ENCODE peak calls at places on chromosome X, in eight cellular contexts. One of them, this sample, is unnamed.

GRCh38 chrX:39760930-39761329 is 336.8 kb downstream of the BCOR start:
- DNase-seq in foreskin keratinocyte: no peak
- DNase-seq in kidney: no peak
- DNase-seq in neural progenitor cell: no peak
- DNase-seq in MCF 10A: no peak
- DNase-seq in fibroblast of pulmonary artery: no peak
- DNase-seq in OCI-LY7: no peak
- DNase-seq in brain microvascular endothelial cell: no peak
- DNase-seq in this sample: no peak

GRCh38 chrX:16839852-16840460 is 30.2 kb downstream of the RBBP7 start:
- DNase-seq in MCF 10A: peak; percentile 88
- DNase-seq in kidney: no peak
- DNase-seq in foreskin keratinocyte: peak; percentile 41
- DNase-seq in OCI-LY7: no peak
- DNase-seq in brain microvascular endothelial cell: peak; percentile 71
- DNase-seq in neural progenitor cell: peak; percentile 32
- DNase-seq in fibroblast of pulmonary artery: peak; percentile 81
- DNase-seq in this sample: no peak

GRCh38 chrX:9465380-9466114 is 689 bp downstream of the TBL1X start:
- DNase-seq in MCF 10A: no peak
- DNase-seq in OCI-LY7: peak; percentile 22
- DNase-seq in brain microvascular endothelial cell: no peak
- DNase-seq in kidney: peak; percentile 77
- DNase-seq in fibroblast of pulmonary artery: no peak
- DNase-seq in foreskin keratinocyte: no peak
- DNase-seq in neural progenitor cell: peak; percentile 40
- DNase-seq in this sample: no peak

GRCh38 chrX:132662844-132663243 is 174.0 kb upstream of the MBNL3 start:
- DNase-seq in fibroblast of pulmonary artery: no peak
- DNase-seq in foreskin keratinocyte: no peak
- DNase-seq in neural progenitor cell: no peak
- DNase-seq in brain microvascular endothelial cell: no peak
- DNase-seq in MCF 10A: no peak
- DNase-seq in OCI-LY7: no peak
- DNase-seq in kidney: no peak
- DNase-seq in this sample: no peak

GRCh38 chrX:66176134-66176533 is 12.1 kb downstream of the HEPH start:
- DNase-seq in MCF 10A: no peak
- DNase-seq in OCI-LY7: no peak
- DNase-seq in neural progenitor cell: no peak
- DNase-seq in brain microvascular endothelial cell: no peak
- DNase-seq in kidney: no peak
- DNase-seq in fibroblast of pulmonary artery: no peak
- DNase-seq in foreskin keratinocyte: no peak
- DNase-seq in this sample: no peak

GRCh38 chrX:72306085-72306801 is 529 bp upstream of the CITED1 start:
- DNase-seq in foreskin keratinocyte: no peak
- DNase-seq in brain microvascular endothelial cell: no peak
- DNase-seq in MCF 10A: no peak
- DNase-seq in neural progenitor cell: peak; percentile 54
- DNase-seq in OCI-LY7: no peak
- DNase-seq in kidney: no peak
- DNase-seq in fibroblast of pulmonary artery: peak; percentile 5
- DNase-seq in this sample: no peak

GRCh38 chrX:143635915-143636314 is at the start of gene SLITRK4:
- DNase-seq in brain microvascular endothelial cell: no peak
- DNase-seq in fibroblast of pulmonary artery: peak; percentile 63
- DNase-seq in MCF 10A: no peak
- DNase-seq in foreskin keratinocyte: no peak
- DNase-seq in OCI-LY7: no peak
- DNase-seq in kidney: no peak
- DNase-seq in neural progenitor cell: peak; percentile 77
- DNase-seq in this sample: no peak

GRCh38 chrX:119758682-119759332 is 419 bp downstream of the SOWAHD start:
- DNase-seq in OCI-LY7: no peak
- DNase-seq in fibroblast of pulmonary artery: no peak
- DNase-seq in foreskin keratinocyte: no peak
- DNase-seq in neural progenitor cell: peak; percentile 46
- DNase-seq in MCF 10A: no peak
- DNase-seq in brain microvascular endothelial cell: no peak
- DNase-seq in kidney: peak; percentile 84
- DNase-seq in this sample: peak; percentile 94

GRCh38 chrX:54922547-54922946 is 1.9 kb downstream of the TRO start:
- DNase-seq in kidney: no peak
- DNase-seq in fibroblast of pulmonary artery: no peak
- DNase-seq in OCI-LY7: no peak
- DNase-seq in brain microvascular endothelial cell: no peak
- DNase-seq in foreskin keratinocyte: no peak
- DNase-seq in MCF 10A: no peak
- DNase-seq in neural progenitor cell: no peak
- DNase-seq in this sample: no peak

GRCh38 chrX:54921427-54922021 is 900 bp downstream of the TRO start:
- DNase-seq in kidney: peak; percentile 82
- DNase-seq in brain microvascular endothelial cell: peak; percentile 50
- DNase-seq in fibroblast of pulmonary artery: peak; percentile 79
- DNase-seq in foreskin keratinocyte: no peak
- DNase-seq in neural progenitor cell: peak; percentile 92
- DNase-seq in OCI-LY7: no peak
- DNase-seq in MCF 10A: no peak
- DNase-seq in this sample: no peak

GRCh38 chrX:54923376-54923775 is 2.8 kb downstream of the TRO start:
- DNase-seq in fibroblast of pulmonary artery: no peak
- DNase-seq in brain microvascular endothelial cell: no peak
- DNase-seq in neural progenitor cell: no peak
- DNase-seq in OCI-LY7: no peak
- DNase-seq in foreskin keratinocyte: no peak
- DNase-seq in kidney: no peak
- DNase-seq in MCF 10A: no peak
- DNase-seq in this sample: no peak

GRCh38 chrX:54920610-54921426 is at the start of gene TRO:
- DNase-seq in neural progenitor cell: peak; percentile 68
- DNase-seq in foreskin keratinocyte: no peak
- DNase-seq in MCF 10A: no peak
- DNase-seq in fibroblast of pulmonary artery: no peak
- DNase-seq in brain microvascular endothelial cell: no peak
- DNase-seq in kidney: no peak
- DNase-seq in OCI-LY7: no peak
- DNase-seq in this sample: no peak
- TF ChIP-seq CTCF in neural progenitor cell: peak; percentile 37
- TF ChIP-seq CTCF in foreskin keratinocyte: no peak
- TF ChIP-seq CTCF in MCF 10A: no peak
- TF ChIP-seq CTCF in fibroblast of pulmonary artery: peak; percentile 7
- TF ChIP-seq CTCF in brain microvascular endothelial cell: peak; percentile 43
- TF ChIP-seq CTCF in kidney: no peak
- TF ChIP-seq CTCF in OCI-LY7: no peak
- TF ChIP-seq CTCF in this sample: peak; percentile 67

DNA sequence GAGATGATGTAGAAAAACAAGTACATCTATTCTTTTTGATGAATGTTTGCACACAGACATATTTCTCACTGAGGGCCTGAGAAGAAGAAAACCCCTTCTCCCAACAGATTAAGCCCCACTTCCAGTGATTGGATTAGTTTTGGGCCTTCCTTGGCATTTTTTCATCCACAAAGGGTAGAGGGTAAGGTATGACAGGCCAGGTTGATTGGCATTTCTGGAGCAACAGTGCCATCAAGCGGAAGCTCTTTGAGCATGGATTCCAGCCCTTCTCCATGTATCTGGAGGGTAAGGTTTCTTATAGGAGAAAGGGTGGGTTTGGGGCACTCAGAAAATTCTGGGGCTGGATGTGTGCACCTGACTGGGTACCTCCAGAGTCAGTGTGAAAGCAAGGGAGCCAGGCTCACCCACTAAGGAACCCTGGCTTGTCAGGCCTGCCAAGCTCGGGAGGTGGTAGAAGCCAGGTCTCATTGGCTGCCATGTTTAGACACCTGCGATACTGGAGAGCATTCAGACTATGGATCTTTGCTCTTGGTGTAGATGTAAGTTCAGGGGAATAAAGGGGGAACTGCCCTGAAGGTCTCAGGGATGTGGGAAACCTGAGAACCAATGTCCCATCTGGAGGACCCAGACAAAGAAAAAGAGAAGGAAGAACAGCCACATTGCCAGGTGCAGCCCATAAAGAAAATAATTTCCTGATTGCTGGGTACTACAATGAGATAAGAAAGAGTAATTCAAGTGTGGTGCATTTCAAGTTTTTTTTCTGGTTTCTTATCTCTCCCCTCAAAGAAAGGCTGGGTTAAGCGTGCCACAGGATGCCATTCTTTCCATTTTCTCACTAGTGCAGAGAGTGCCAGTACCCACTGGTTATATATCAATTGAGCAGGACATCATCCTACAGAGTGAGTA is 222.3 kb upstream of the AGTR2 start:
- DNase-seq in OCI-LY7: no peak
- DNase-seq in foreskin keratinocyte: no peak
- DNase-seq in brain microvascular endothelial cell: no peak
- DNase-seq in kidney: no peak
- DNase-seq in MCF 10A: peak; percentile 56
- DNase-seq in neural progenitor cell: peak; percentile 6
- DNase-seq in fibroblast of pulmonary artery: no peak
- DNase-seq in this sample: no peak
- TF ChIP-seq CTCF in OCI-LY7: no peak
- TF ChIP-seq CTCF in foreskin keratinocyte: no peak
- TF ChIP-seq CTCF in brain microvascular endothelial cell: no peak
- TF ChIP-seq CTCF in kidney: no peak
- TF ChIP-seq CTCF in MCF 10A: peak; percentile 34
- TF ChIP-seq CTCF in neural progenitor cell: peak; percentile 18
- TF ChIP-seq CTCF in fibroblast of pulmonary artery: no peak
- TF ChIP-seq CTCF in this sample: no peak

DNA sequence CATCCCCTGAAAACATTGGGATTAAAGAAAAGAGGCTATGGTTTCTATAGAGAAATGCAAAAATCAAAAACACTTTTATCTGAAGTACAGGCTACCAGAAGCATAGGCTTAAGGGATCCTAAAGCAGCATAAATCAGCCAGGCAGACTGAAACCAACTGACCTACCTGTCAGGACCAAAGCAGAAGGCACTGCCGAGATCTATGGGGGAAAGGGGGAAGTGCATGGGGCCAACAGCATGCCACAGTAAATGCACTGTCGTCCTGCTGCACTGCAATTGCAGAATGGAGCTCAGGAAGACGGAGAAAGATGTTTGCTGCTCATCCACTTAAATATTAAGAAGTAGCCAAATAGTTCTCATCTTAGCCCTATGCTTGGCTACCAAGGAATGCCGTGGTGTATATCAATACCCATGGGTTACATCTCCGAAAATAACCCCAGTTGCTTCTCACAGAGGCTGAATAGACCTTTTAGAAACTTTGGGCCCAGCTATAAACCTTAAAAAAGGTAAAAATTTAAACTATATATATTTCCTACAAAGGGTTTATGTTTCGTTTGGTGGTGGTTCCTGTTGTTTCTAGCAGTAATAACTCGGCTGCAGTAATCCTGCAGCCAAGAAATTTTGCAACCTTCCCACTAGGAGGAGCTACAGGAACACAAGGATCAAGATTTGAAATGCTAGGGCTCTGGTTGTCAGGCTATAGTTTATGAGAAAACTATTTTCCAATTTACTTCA is 312.2 kb upstream of the DIAPH2 start:
- DNase-seq in kidney: no peak
- DNase-seq in foreskin keratinocyte: no peak
- DNase-seq in neural progenitor cell: peak; percentile 63
- DNase-seq in OCI-LY7: peak; percentile 21
- DNase-seq in brain microvascular endothelial cell: peak; percentile 22
- DNase-seq in fibroblast of pulmonary artery: peak; percentile 79
- DNase-seq in MCF 10A: peak; percentile 64
- DNase-seq in this sample: no peak
- TF ChIP-seq CTCF in kidney: peak; percentile 42
- TF ChIP-seq CTCF in foreskin keratinocyte: peak; percentile 73
- TF ChIP-seq CTCF in neural progenitor cell: peak; percentile 74
- TF ChIP-seq CTCF in OCI-LY7: peak; percentile 66
- TF ChIP-seq CTCF in brain microvascular endothelial cell: peak; percentile 71
- TF ChIP-seq CTCF in fibroblast of pulmonary artery: peak; percentile 63
- TF ChIP-seq CTCF in MCF 10A: peak; percentile 55
- TF ChIP-seq CTCF in this sample: peak; percentile 95

GRCh38 chrX:12141511-12141910 is 3.2 kb downstream of the FRMPD4 start:
- DNase-seq in brain microvascular endothelial cell: no peak
- DNase-seq in neural progenitor cell: no peak
- DNase-seq in kidney: no peak
- DNase-seq in fibroblast of pulmonary artery: no peak
- DNase-seq in OCI-LY7: no peak
- DNase-seq in MCF 10A: no peak
- DNase-seq in foreskin keratinocyte: no peak
- DNase-seq in this sample: no peak

GRCh38 chrX:12142661-12143060 is 4.4 kb downstream of the FRMPD4 start:
- DNase-seq in fibroblast of pulmonary artery: no peak
- DNase-seq in kidney: no peak
- DNase-seq in brain microvascular endothelial cell: no peak
- DNase-seq in neural progenitor cell: no peak
- DNase-seq in MCF 10A: no peak
- DNase-seq in foreskin keratinocyte: no peak
- DNase-seq in OCI-LY7: no peak
- DNase-seq in this sample: no peak

GRCh38 chrX:12137982-12138365 is 299 bp upstream of the FRMPD4 start:
- DNase-seq in foreskin keratinocyte: no peak
- DNase-seq in neural progenitor cell: peak; percentile 33
- DNase-seq in brain microvascular endothelial cell: no peak
- DNase-seq in kidney: no peak
- DNase-seq in OCI-LY7: no peak
- DNase-seq in fibroblast of pulmonary artery: no peak
- DNase-seq in MCF 10A: no peak
- DNase-seq in this sample: no peak

GRCh38 chrX:12139934-12140611 is 1.8 kb downstream of the FRMPD4 start:
- DNase-seq in kidney: no peak
- DNase-seq in fibroblast of pulmonary artery: peak; percentile 46
- DNase-seq in OCI-LY7: no peak
- DNase-seq in brain microvascular endothelial cell: no peak
- DNase-seq in foreskin keratinocyte: peak; percentile 32
- DNase-seq in MCF 10A: peak; percentile 6
- DNase-seq in neural progenitor cell: no peak
- DNase-seq in this sample: no peak

DNA sequence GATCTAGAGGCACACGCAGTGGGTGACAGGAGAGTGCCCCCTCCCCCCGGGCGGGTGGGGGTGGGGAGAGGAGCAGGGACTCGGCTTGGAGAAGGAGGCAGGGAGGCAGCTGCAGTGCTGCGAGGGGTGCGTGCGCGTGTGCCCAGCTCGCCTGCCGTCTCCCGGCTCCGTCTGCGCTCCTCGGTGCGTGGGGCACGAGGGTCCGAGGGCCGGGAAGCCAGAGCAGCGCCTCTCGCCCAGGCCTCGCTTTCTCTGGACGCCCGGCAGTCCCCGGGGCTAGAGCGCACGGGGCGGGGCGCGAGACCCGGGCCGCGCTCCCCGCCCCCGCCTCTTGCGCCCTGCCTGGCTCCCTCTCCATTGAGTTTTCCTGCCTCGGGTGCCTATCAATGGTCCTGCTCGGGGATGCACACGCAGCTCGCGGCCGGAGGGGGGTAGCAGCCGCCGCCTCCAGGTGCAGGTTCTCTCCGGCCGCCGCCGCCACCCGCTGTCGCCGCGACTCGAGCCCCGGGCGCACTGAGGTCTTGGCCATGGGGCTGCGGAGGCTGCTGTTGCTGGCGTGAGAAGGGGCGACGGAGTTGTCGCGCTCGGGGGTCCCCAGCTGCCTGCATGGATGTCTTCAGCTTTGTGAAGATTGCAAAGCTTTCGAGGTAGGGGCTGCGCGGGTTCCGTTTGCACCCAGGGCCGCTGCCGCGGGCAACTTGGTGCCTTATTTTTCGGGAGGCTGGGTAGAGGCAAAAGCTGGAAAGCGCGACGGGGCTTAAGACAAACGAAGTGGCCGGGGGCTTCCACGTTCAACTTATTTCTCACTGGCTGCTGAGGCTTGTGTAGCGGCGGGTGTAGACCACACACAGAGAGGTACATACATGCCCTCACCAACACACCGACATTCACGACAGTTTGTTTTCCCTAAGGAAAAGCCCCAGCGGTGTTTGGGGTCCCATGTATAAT is at the start of gene FRMPD4:
- DNase-seq in kidney: peak; percentile 58
- DNase-seq in MCF 10A: no peak
- DNase-seq in OCI-LY7: no peak
- DNase-seq in brain microvascular endothelial cell: no peak
- DNase-seq in foreskin keratinocyte: no peak
- DNase-seq in fibroblast of pulmonary artery: peak; percentile 47
- DNase-seq in neural progenitor cell: peak; percentile 70
- DNase-seq in this sample: no peak
- TF ChIP-seq CTCF in kidney: no peak
- TF ChIP-seq CTCF in MCF 10A: no peak
- TF ChIP-seq CTCF in OCI-LY7: no peak
- TF ChIP-seq CTCF in brain microvascular endothelial cell: peak; percentile 30
- TF ChIP-seq CTCF in foreskin keratinocyte: peak; percentile 55
- TF ChIP-seq CTCF in fibroblast of pulmonary artery: peak; percentile 3
- TF ChIP-seq CTCF in neural progenitor cell: peak; percentile 41
- TF ChIP-seq CTCF in this sample: peak; percentile 48

This sample was measured in chondrocyte.